ENCODE peak calls at places on chromosomes 13 and 19, in ten cellular contexts. J, C, Q, P, X, F, S, K, Z and M are unnamed samples.
A peak's percentile ranks its signal among the peaks of the same experiment; 100 is the strongest.

GRCh38 chr19:8311461-8312260 is 3.5 kb upstream of the CD320 start:
- DNase-seq in J (no peak), C (no peak), Q (peak; percentile 2), P (no peak), X (no peak), F (no peak), S (peak; percentile 27), K (no peak), Z (peak; percentile 63), M (no peak)

GRCh38 chr19:19321143-19321577 is 531 bp downstream of the MAU2 start:
- DNase-seq in J (no peak), C (no peak), Q (no peak), P (no peak), X (no peak), F (no peak), S (no peak), K (no peak), Z (no peak), M (no peak)

GRCh38 chr19:3831601-3832000 is 37.2 kb downstream of the ZFR2 start:
- DNase-seq in J (no peak), C (no peak), Q (no peak), P (no peak), X (no peak), F (no peak), S (no peak), K (no peak), Z (no peak), M (no peak)

GRCh38 chr13:107258599-107259187 is 690.8 kb upstream of the ARGLU1 start:
- DNase-seq in J (no peak), C (no peak), Q (no peak), P (no peak), X (no peak), F (no peak), S (no peak), K (no peak), Z (no peak), M (no peak)

GRCh38 chr19:45293682-45294081 is 29.0 kb downstream of the CKM start:
- DNase-seq in J (no peak), C (no peak), Q (no peak), P (no peak), X (no peak), F (no peak), S (no peak), K (no peak), Z (no peak), M (no peak)

GRCh38 chr19:3880471-3881271 is at the start of gene ATCAY:
- DNase-seq in J (no peak), C (no peak), Q (no peak), P (no peak), X (no peak), F (no peak), S (no peak), K (peak; percentile 3), Z (no peak), M (no peak)

GRCh38 chr13:85371254-85371653 is 428.0 kb downstream of the SLITRK6 start:
- DNase-seq in J (no peak), C (no peak), Q (no peak), P (no peak), X (no peak), F (no peak), S (no peak), K (no peak), Z (no peak), M (no peak)

GRCh38 chr13:74325106-74325505 is 190.9 kb upstream of the KLF12 start:
- DNase-seq in J (peak; percentile 89), C (no peak), Q (peak; percentile 35), P (no peak), X (peak; percentile 83), F (peak; percentile 73), S (peak; percentile 16), K (peak; percentile 88), Z (peak; percentile 72), M (peak; percentile 27)

GRCh38 chr19:36151144-36152051 is 849 bp downstream of the COX7A1 start:
- DNase-seq in J (no peak), C (peak; percentile 83), Q (peak; percentile 81), P (peak; percentile 34), X (peak; percentile 34), F (no peak), S (peak; percentile 68), K (peak; percentile 18), Z (peak; percentile 83), M (no peak)

GRCh38 chr13:109146912-109147624 is 517.7 kb downstream of the MYO16 start:
- DNase-seq in J (peak; percentile 70), C (no peak), Q (no peak), P (no peak), X (peak; percentile 60), F (peak; percentile 54), S (no peak), K (peak; percentile 57), Z (no peak), M (peak; percentile 69)

GRCh38 chr19:56403261-56403660 is 871 bp upstream of the ZNF583 start:
- DNase-seq in J (no peak), C (no peak), Q (no peak), P (no peak), X (peak; percentile 7), F (no peak), S (peak; percentile 29), K (peak; percentile 9), Z (no peak), M (no peak)

DNA sequence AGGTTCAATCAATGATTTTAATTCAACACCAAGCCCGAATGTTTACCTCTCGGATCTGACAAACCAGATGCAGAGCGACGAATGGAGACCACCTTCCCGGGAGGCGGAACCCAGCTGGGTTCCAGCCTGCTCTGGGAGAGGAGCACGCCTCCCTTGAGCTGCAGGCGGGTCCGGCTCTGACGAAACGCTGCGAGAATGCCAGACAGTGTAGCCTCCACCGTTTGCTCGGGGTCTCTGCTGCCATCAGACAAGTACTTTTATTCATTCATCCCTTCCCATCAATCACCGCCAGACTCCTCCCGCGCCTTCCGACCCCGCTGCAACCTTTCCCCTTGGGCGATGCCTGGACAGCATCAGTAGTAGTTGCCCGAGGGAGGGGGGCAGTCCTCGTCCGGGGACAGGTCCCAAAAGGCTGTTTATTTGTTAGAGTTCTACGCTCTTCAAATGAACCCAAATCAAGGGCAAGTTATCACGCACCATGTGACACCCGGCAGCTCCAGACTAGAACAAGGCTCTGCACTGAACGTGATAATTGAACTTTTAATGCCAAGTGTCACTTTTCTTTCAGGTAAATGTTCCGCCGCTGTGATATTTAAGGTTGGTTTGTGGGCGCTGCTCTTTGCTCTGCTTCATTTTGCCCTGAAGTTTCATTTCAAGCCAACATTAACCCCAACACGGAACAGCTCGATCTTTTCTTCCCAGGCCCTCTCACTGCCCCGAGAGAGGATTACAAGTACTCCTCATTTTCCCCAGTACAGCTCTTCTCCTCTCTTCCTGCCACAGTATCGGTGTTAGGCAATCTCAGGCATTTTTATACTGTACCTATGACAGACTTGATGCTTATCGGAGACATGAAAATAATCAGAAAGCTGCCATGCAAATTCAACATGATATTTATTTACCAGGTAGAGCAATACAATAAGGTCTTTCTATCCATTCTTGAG is 992 bp upstream of the EDNRB start:
- DNase-seq in J (peak; percentile 14), C (peak; percentile 81), Q (peak; percentile 51), P (no peak), X (peak; percentile 52), F (no peak), S (peak; percentile 40), K (peak; percentile 61), Z (peak; percentile 79), M (no peak)
- H3K4me3 ChIP-seq in J (peak overlapping the region; percentile 58), C (peak overlapping the region; percentile 59), Q (peak overlapping the region; percentile 65), P (peak overlapping the region; percentile 70), X (peak overlapping the region; percentile 66), F (peak overlapping the region; percentile 56), S (peak overlapping the region; percentile 47), K (peak overlapping the region; percentile 55), Z (peak overlapping the region; percentile 55), M (no peak overlapping the region)

DNA sequence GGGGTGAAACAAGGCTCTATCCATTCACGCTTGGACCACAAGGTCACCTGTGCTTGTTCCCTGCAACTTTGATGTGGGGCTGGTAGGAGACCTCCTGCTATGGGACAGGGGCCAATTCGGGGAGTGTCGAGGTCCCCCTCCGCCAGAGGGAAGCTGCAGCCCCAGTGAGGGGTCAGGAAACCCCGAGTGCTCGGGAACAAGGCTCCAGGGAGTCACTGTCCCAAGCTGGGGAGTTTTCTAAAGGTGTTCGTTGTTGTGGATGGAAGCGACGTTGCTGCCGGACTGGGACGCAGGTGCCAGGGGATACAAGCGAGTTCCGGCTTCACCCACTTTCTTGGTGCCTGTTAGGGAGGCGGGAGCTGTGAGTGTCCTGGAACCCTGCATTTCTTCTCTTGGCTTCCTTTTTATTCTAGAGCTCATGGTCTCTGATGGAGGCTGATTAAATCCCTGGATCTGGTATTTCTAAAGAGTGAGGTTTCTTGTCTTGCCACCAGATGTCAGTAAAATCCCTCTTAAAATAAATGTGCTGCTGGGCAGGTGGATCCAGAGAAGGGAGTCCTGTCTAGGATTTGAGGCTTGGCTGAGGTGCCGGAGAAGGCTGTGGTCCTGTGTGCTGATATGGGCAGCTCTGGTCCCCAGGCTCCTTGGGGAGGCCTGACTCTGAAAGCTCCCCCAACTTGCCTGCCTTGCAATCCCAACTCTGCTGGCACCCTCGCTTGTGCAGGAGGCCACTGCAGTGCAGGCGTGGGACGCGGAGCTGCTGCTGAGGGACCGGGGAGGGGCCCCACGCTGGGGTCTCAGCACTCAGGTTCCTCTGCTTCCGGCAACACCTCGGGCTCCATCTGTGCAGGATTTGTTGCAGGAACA is 153.9 kb downstream of the TEX29 start:
- DNase-seq in J (peak; percentile 38), C (peak; percentile 50), Q (no peak), P (no peak), X (peak; percentile 58), F (peak; percentile 20), S (no peak), K (peak; percentile 56), Z (no peak), M (peak; percentile 1)
- TF ChIP-seq CTCF in J (peak; percentile 57), C (peak; percentile 70), Q (peak; percentile 67), P (peak; percentile 37), X (peak; percentile 40), F (peak; percentile 52), S (no peak), K (peak; percentile 52), Z (peak; percentile 47), M (peak; percentile 24)

GRCh38 chr19:49408816-49409440 is 14.3 kb downstream of the PTH2 start:
- DNase-seq in J (no peak), C (no peak), Q (no peak), P (no peak), X (no peak), F (no peak), S (no peak), K (no peak), Z (no peak), M (no peak)
- H3K4me3 ChIP-seq in J (no peak overlapping the region), C (no peak overlapping the region), Q (no peak overlapping the region), P (no peak overlapping the region), X (no peak overlapping the region), F (no peak overlapping the region), S (no peak overlapping the region), K (no peak overlapping the region), Z (no peak overlapping the region), M (no peak overlapping the region)

GRCh38 chr13:19817106-19817505 is 34.4 kb upstream of the PSPC1 start:
- DNase-seq in J (no peak), C (no peak), Q (no peak), P (no peak), X (no peak), F (no peak), S (no peak), K (no peak), Z (no peak), M (no peak)

GRCh38 chr13:19817510-19818158 is 34.9 kb upstream of the PSPC1 start:
- DNase-seq in J (no peak), C (no peak), Q (no peak), P (no peak), X (no peak), F (no peak), S (no peak), K (no peak), Z (no peak), M (no peak)

GRCh38 chr13:19822673-19823072 is 39.9 kb upstream of the PSPC1 start:
- DNase-seq in J (no peak), C (no peak), Q (no peak), P (no peak), X (no peak), F (no peak), S (no peak), K (no peak), Z (no peak), M (no peak)

GRCh38 chr13:19818223-19818842 is 35.6 kb upstream of the PSPC1 start:
- DNase-seq in J (peak; percentile 8), C (no peak), Q (no peak), P (no peak), X (peak; percentile 43), F (no peak), S (no peak), K (peak; percentile 47), Z (no peak), M (no peak)
- TF ChIP-seq CTCF in J (peak; percentile 75), C (peak; percentile 45), Q (peak; percentile 45), P (no peak), X (peak; percentile 50), F (peak; percentile 37), S (no peak), K (peak; percentile 66), Z (no peak), M (peak; percentile 70)